ENCODE peak calls at places on chromosome 20, in six cellular contexts. W is Panc1, P is mucosa of descending colon, D is HepG2, U is body of pancreas, V is neural progenitor cell. Y is an unnamed sample.

GRCh38 chr20:8932192-8933150 is 136.4 kb upstream of the PLCB4 start:
- DNase-seq in W (no peak), P (no peak), D (no peak), U (no peak), V (no peak), Y (no peak)

GRCh38 chr20:62496525-62497218 is 20.9 kb upstream of the GATA5 start:
- DNase-seq in W (no peak), P (peak; percentile 42), D (no peak), U (no peak), V (peak; percentile 80), Y (peak; percentile 75)

GRCh38 chr20:29689411-29690225 is 1567.8 kb upstream of the DEFB115 start:
- DNase-seq in W (no peak), P (no peak), D (no peak), U (peak; percentile 62), V (no peak), Y (peak; percentile 2)

GRCh38 chr20:45925821-45926506 is 8.5 kb upstream of the PCIF1 start:
- DNase-seq in W (no peak), P (no peak), D (peak; percentile 58), U (no peak), V (peak; percentile 42), Y (no peak)

GRCh38 chr20:6993016-6993415 is 225.5 kb downstream of the BMP2 start:
- DNase-seq in W (no peak), P (no peak), D (no peak), U (no peak), V (no peak), Y (no peak)

GRCh38 chr20:23050847-23051627 is 1.6 kb upstream of the THBD start:
- DNase-seq in W (no peak), P (peak; percentile 71), D (no peak), U (peak; percentile 64), V (peak; percentile 93), Y (peak; percentile 68)

GRCh38 chr20:48069626-48070025 is 284.3 kb upstream of the SULF2 start:
- DNase-seq in W (no peak), P (no peak), D (no peak), U (no peak), V (no peak), Y (no peak)

GRCh38 chr20:44738779-44739477 is 6.7 kb upstream of the KCNK15 start:
- DNase-seq in W (no peak), P (no peak), D (peak; percentile 89), U (peak; percentile 84), V (peak; percentile 80), Y (peak; percentile 77)

GRCh38 chr20:43448748-43449535 is 8.8 kb upstream of the SRSF6 start:
- DNase-seq in W (peak; percentile 46), P (no peak), D (peak; percentile 70), U (peak; percentile 56), V (peak; percentile 67), Y (peak; percentile 56)

GRCh38 chr20:41635158-41635557 is 17.0 kb upstream of the CHD6 start:
- DNase-seq in W (no peak), P (no peak), D (no peak), U (no peak), V (no peak), Y (no peak)

GRCh38 chr20:46348231-46348803 is 40.0 kb upstream of the CDH22 start:
- DNase-seq in W (no peak), P (no peak), D (no peak), U (peak; percentile 27), V (peak; percentile 81), Y (no peak)

GRCh38 chr20:6689339-6689973 is 78.0 kb upstream of the BMP2 start:
- DNase-seq in W (no peak), P (no peak), D (no peak), U (no peak), V (no peak), Y (no peak)

GRCh38 chr20:61588356-61589054 is 336.4 kb downstream of the CDH4 start:
- DNase-seq in W (no peak), P (no peak), D (no peak), U (no peak), V (no peak), Y (no peak)

GRCh38 chr20:19757487-19757972 is 528 bp upstream of the RIN2 start:
- DNase-seq in W (no peak), P (peak; percentile 93), D (peak; percentile 60), U (peak; percentile 84), V (peak; percentile 86), Y (no peak)

GRCh38 chr20:30811896-30812671 is 445.4 kb upstream of the DEFB115 start:
- DNase-seq in W (no peak), P (peak; percentile 42), D (no peak), U (peak; percentile 31), V (peak; percentile 39), Y (peak; percentile 50)

GRCh38 chr20:10639051-10639761 is 34.6 kb downstream of the JAG1 start:
- DNase-seq in W (no peak), P (no peak), D (no peak), U (no peak), V (peak; percentile 51), Y (no peak)

GRCh38 chr20:45937765-45938164 is 3.3 kb downstream of the PCIF1 start:
- DNase-seq in W (no peak), P (no peak), D (no peak), U (no peak), V (no peak), Y (no peak)

GRCh38 chr20:11140359-11140758 is 466.6 kb upstream of the JAG1 start:
- DNase-seq in W (no peak), P (no peak), D (no peak), U (no peak), V (no peak), Y (no peak)

GRCh38 chr20:13839421-13840092 is 54.7 kb downstream of the NDUFAF5 start:
- DNase-seq in W (no peak), P (no peak), D (no peak), U (no peak), V (peak; percentile 58), Y (no peak)

GRCh38 chr20:19079536-19080299 is 132.7 kb upstream of the SLC24A3 start:
- DNase-seq in W (no peak), P (no peak), D (no peak), U (no peak), V (no peak), Y (no peak)

GRCh38 chr20:13857304-13857703 is 72.5 kb downstream of the NDUFAF5 start:
- DNase-seq in W (no peak), P (no peak), D (no peak), U (no peak), V (no peak), Y (no peak)

GRCh38 chr20:25991756-25992130 is 295.1 kb upstream of the ZNF337 start:
- DNase-seq in W (no peak), P (no peak), D (no peak), U (no peak), V (no peak), Y (no peak)

GRCh38 chr20:14992961-14993360 is 655.5 kb upstream of the FLRT3 start:
- DNase-seq in W (no peak), P (no peak), D (peak; percentile 37), U (no peak), V (no peak), Y (no peak)

GRCh38 chr20:7672551-7672950 is 267.7 kb downstream of the HAO1 start:
- DNase-seq in W (no peak), P (no peak), D (no peak), U (no peak), V (peak; percentile 69), Y (no peak)

GRCh38 chr20:8646026-8646425 is 422.9 kb upstream of the PLCB4 start:
- DNase-seq in W (no peak), P (no peak), D (no peak), U (no peak), V (no peak), Y (no peak)

GRCh38 chr20:20399705-20400104 is 31.8 kb downstream of the INSM1 start:
- DNase-seq in W (no peak), P (no peak), D (peak; percentile 13), U (no peak), V (no peak), Y (no peak)

GRCh38 chr20:3786126-3786484 is 435 bp downstream of the CENPB start:
- DNase-seq in W (no peak), P (peak; percentile 78), D (no peak), U (peak; percentile 61), V (peak; percentile 60), Y (peak; percentile 60)

GRCh38 chr20:43669332-43669731 is 2.4 kb downstream of the MYBL2 start:
- DNase-seq in W (no peak), P (no peak), D (no peak), U (no peak), V (no peak), Y (no peak)

GRCh38 chr20:61355585-61355984 is 103.5 kb downstream of the CDH4 start:
- DNase-seq in W (no peak), P (no peak), D (no peak), U (no peak), V (no peak), Y (no peak)

GRCh38 chr20:21102252-21102609 is 3.9 kb downstream of the LINC00237 start:
- DNase-seq in W (no peak), P (no peak), D (no peak), U (no peak), V (peak; percentile 50), Y (peak; percentile 50)

GRCh38 chr20:59955131-59955796 is 3.0 kb upstream of the CDH26 start:
- DNase-seq in W (no peak), P (no peak), D (peak; percentile 53), U (no peak), V (peak; percentile 24), Y (peak; percentile 38)
- TF ChIP-seq CTCF in W (peak; percentile 72), P (no peak), D (peak; percentile 66), U (no peak), V (peak; percentile 35), Y (no peak)

GRCh38 chr20:57902478-57902877 is 192.7 kb upstream of the PMEPA1 start:
- DNase-seq in W (no peak), P (no peak), D (no peak), U (no peak), V (no peak), Y (no peak)
- TF ChIP-seq CTCF in W (no peak), P (no peak), D (no peak), U (no peak), V (no peak), Y (no peak)

DNA sequence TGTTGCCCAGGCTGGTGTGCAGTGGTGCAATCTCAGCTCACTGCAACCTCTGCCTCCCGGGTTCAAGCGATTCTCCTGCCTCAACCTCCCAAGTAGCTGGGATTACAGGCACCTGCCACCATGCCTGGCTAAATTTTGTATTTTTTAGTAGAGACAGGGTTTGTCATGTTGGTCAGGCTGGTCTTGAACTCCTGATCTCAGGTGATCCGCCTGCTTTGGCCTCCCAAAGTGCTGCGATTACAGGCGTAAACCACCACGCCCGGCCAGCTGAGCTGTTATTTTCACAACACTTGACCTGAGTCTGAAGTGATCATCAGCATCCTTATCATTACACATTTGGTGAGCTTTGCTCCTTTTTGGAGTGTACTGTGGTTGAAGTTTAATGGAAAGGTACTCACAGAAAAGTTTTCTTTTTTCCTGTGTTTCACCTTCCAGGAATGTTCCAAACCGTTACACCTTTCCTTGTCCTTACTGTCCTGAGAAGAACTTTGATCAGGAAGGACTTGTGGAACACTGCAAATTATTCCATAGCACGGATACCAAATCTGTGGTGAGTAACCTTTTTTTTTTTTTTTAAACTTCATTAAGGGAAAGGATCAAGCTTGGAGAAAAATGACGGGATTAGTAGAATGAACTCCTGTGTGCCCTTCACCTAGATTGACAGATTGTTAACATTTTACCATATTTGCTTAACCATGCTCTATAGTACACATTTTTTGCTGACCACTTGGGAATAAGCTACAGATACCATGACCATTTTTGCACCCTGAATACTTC is 9.7 kb downstream of the RNF114 start:
- DNase-seq in W (no peak), P (no peak), D (peak; percentile 64), U (no peak), V (no peak), Y (no peak)
- TF ChIP-seq CTCF in W (no peak), P (no peak), D (no peak), U (no peak), V (no peak), Y (no peak)

GRCh38 chr20:63957004-63957689 is 931 bp upstream of the UCKL1 start:
- DNase-seq in W (no peak), P (peak; percentile 88), D (peak; percentile 85), U (peak; percentile 66), V (peak; percentile 72), Y (peak; percentile 81)
- TF ChIP-seq CTCF in W (no peak), P (no peak), D (peak; percentile 55), U (no peak), V (peak; percentile 27), Y (no peak)

Y was measured in GM13976.